ENCODE peak calls at places on chromosomes 12 and 14, in seven cellular contexts. One of them, this sample, is unnamed.

GRCh38 chr14:57205953-57206352 is 62.8 kb downstream of the EXOC5 start:
- DNase-seq in neuronal stem cell: no peak
- DNase-seq in activated T-cell treated with anti-CD3 and anti-CD28 coated beads for 24 hours: no peak
- DNase-seq in Calu3: no peak
- DNase-seq in GM23248: no peak
- DNase-seq in GDM1: no peak
- DNase-seq in fibroblast of the conjunctiva: no peak
- DNase-seq in this sample: no peak

GRCh38 chr12:26334621-26335124 is 139.3 kb downstream of the SSPN start:
- DNase-seq in neuronal stem cell: no peak
- DNase-seq in activated T-cell treated with anti-CD3 and anti-CD28 coated beads for 24 hours: no peak
- DNase-seq in Calu3: no peak
- DNase-seq in GM23248: no peak
- DNase-seq in GDM1: no peak
- DNase-seq in fibroblast of the conjunctiva: no peak
- DNase-seq in this sample: no peak

GRCh38 chr12:124150176-124150575 is 144.7 kb upstream of the RFLNA start:
- DNase-seq in neuronal stem cell: no peak
- DNase-seq in activated T-cell treated with anti-CD3 and anti-CD28 coated beads for 24 hours: no peak
- DNase-seq in Calu3: no peak
- DNase-seq in GM23248: no peak
- DNase-seq in GDM1: no peak
- DNase-seq in fibroblast of the conjunctiva: no peak
- DNase-seq in this sample: no peak

GRCh38 chr12:45644521-45644920 is 85.0 kb upstream of the ARID2 start:
- DNase-seq in neuronal stem cell: no peak
- DNase-seq in activated T-cell treated with anti-CD3 and anti-CD28 coated beads for 24 hours: no peak
- DNase-seq in Calu3: no peak
- DNase-seq in GM23248: peak
- DNase-seq in GDM1: peak
- DNase-seq in fibroblast of the conjunctiva: no peak
- DNase-seq in this sample: no peak

GRCh38 chr14:22375321-22375930 is 213.6 kb downstream of the DAD1 start:
- DNase-seq in neuronal stem cell: peak
- DNase-seq in activated T-cell treated with anti-CD3 and anti-CD28 coated beads for 24 hours: no peak
- DNase-seq in Calu3: peak
- DNase-seq in GM23248: peak
- DNase-seq in GDM1: peak
- DNase-seq in fibroblast of the conjunctiva: peak
- DNase-seq in this sample: peak

GRCh38 chr12:28177461-28177860 is 12.8 kb upstream of the CCDC91 start:
- DNase-seq in neuronal stem cell: no peak
- DNase-seq in activated T-cell treated with anti-CD3 and anti-CD28 coated beads for 24 hours: no peak
- DNase-seq in Calu3: no peak
- DNase-seq in GM23248: peak
- DNase-seq in GDM1: no peak
- DNase-seq in fibroblast of the conjunctiva: no peak
- DNase-seq in this sample: no peak

GRCh38 chr14:90678420-90678819 is 137.8 kb downstream of the TTC7B start:
- DNase-seq in neuronal stem cell: no peak
- DNase-seq in activated T-cell treated with anti-CD3 and anti-CD28 coated beads for 24 hours: no peak
- DNase-seq in Calu3: no peak
- DNase-seq in GM23248: peak
- DNase-seq in GDM1: no peak
- DNase-seq in fibroblast of the conjunctiva: no peak
- DNase-seq in this sample: no peak

GRCh38 chr12:40158592-40159111 is 52.8 kb upstream of the SLC2A13 start:
- DNase-seq in neuronal stem cell: no peak
- DNase-seq in activated T-cell treated with anti-CD3 and anti-CD28 coated beads for 24 hours: no peak
- DNase-seq in Calu3: no peak
- DNase-seq in GM23248: no peak
- DNase-seq in GDM1: no peak
- DNase-seq in fibroblast of the conjunctiva: no peak
- DNase-seq in this sample: no peak

GRCh38 chr14:29339491-29339890 is 572.9 kb downstream of the FOXG1 start:
- DNase-seq in neuronal stem cell: no peak
- DNase-seq in activated T-cell treated with anti-CD3 and anti-CD28 coated beads for 24 hours: no peak
- DNase-seq in Calu3: no peak
- DNase-seq in GM23248: peak
- DNase-seq in GDM1: no peak
- DNase-seq in fibroblast of the conjunctiva: no peak
- DNase-seq in this sample: no peak

GRCh38 chr14:71163842-71164500 is 256.7 kb downstream of the PCNX1 start:
- DNase-seq in neuronal stem cell: no peak
- DNase-seq in activated T-cell treated with anti-CD3 and anti-CD28 coated beads for 24 hours: no peak
- DNase-seq in Calu3: no peak
- DNase-seq in GM23248: no peak
- DNase-seq in GDM1: no peak
- DNase-seq in fibroblast of the conjunctiva: no peak
- DNase-seq in this sample: no peak

GRCh38 chr14:98925362-98926040 is 346.5 kb downstream of the BCL11B start:
- DNase-seq in neuronal stem cell: no peak
- DNase-seq in activated T-cell treated with anti-CD3 and anti-CD28 coated beads for 24 hours: no peak
- DNase-seq in Calu3: no peak
- DNase-seq in GM23248: no peak
- DNase-seq in GDM1: no peak
- DNase-seq in fibroblast of the conjunctiva: no peak
- DNase-seq in this sample: no peak

GRCh38 chr12:67788118-67788517 is 139.6 kb downstream of the DYRK2 start:
- DNase-seq in neuronal stem cell: no peak
- DNase-seq in activated T-cell treated with anti-CD3 and anti-CD28 coated beads for 24 hours: no peak
- DNase-seq in Calu3: no peak
- DNase-seq in GM23248: no peak
- DNase-seq in GDM1: no peak
- DNase-seq in fibroblast of the conjunctiva: no peak
- DNase-seq in this sample: no peak

GRCh38 chr14:50012644-50013043 is 103.7 kb downstream of the VCPKMT start:
- DNase-seq in neuronal stem cell: no peak
- DNase-seq in activated T-cell treated with anti-CD3 and anti-CD28 coated beads for 24 hours: no peak
- DNase-seq in Calu3: no peak
- DNase-seq in GM23248: peak
- DNase-seq in GDM1: no peak
- DNase-seq in fibroblast of the conjunctiva: no peak
- DNase-seq in this sample: no peak

GRCh38 chr14:33894339-33894738 is 56.5 kb downstream of the EGLN3 start:
- DNase-seq in neuronal stem cell: no peak
- DNase-seq in activated T-cell treated with anti-CD3 and anti-CD28 coated beads for 24 hours: no peak
- DNase-seq in Calu3: no peak
- DNase-seq in GM23248: no peak
- DNase-seq in GDM1: no peak
- DNase-seq in fibroblast of the conjunctiva: no peak
- DNase-seq in this sample: no peak

GRCh38 chr12:84912191-84913142 is at the start of gene SLC6A15:
- DNase-seq in neuronal stem cell: peak
- DNase-seq in activated T-cell treated with anti-CD3 and anti-CD28 coated beads for 24 hours: no peak
- DNase-seq in Calu3: no peak
- DNase-seq in GM23248: peak
- DNase-seq in GDM1: no peak
- DNase-seq in fibroblast of the conjunctiva: peak
- DNase-seq in this sample: peak

GRCh38 chr14:91249841-91250616 is 5.5 kb upstream of the GPR68 start:
- DNase-seq in neuronal stem cell: no peak
- DNase-seq in activated T-cell treated with anti-CD3 and anti-CD28 coated beads for 24 hours: no peak
- DNase-seq in Calu3: peak
- DNase-seq in GM23248: peak
- DNase-seq in GDM1: peak
- DNase-seq in fibroblast of the conjunctiva: no peak
- DNase-seq in this sample: peak

GRCh38 chr14:105149146-105149781 is 19.3 kb downstream of the JAG2 start:
- DNase-seq in neuronal stem cell: no peak
- DNase-seq in activated T-cell treated with anti-CD3 and anti-CD28 coated beads for 24 hours: no peak
- DNase-seq in Calu3: no peak
- DNase-seq in GM23248: no peak
- DNase-seq in GDM1: no peak
- DNase-seq in fibroblast of the conjunctiva: no peak
- DNase-seq in this sample: no peak

GRCh38 chr12:12902036-12902435 is 10.7 kb downstream of the GPRC5A start:
- DNase-seq in neuronal stem cell: no peak
- DNase-seq in activated T-cell treated with anti-CD3 and anti-CD28 coated beads for 24 hours: no peak
- DNase-seq in Calu3: no peak
- DNase-seq in GM23248: peak
- DNase-seq in GDM1: no peak
- DNase-seq in fibroblast of the conjunctiva: no peak
- DNase-seq in this sample: no peak

GRCh38 chr14:49549881-49550280 is 36.3 kb downstream of the RPS29 start:
- DNase-seq in neuronal stem cell: no peak
- DNase-seq in activated T-cell treated with anti-CD3 and anti-CD28 coated beads for 24 hours: no peak
- DNase-seq in Calu3: no peak
- DNase-seq in GM23248: peak
- DNase-seq in GDM1: no peak
- DNase-seq in fibroblast of the conjunctiva: no peak
- DNase-seq in this sample: peak

GRCh38 chr12:50066402-50066801 is 9.0 kb downstream of the ASIC1 start:
- DNase-seq in neuronal stem cell: no peak
- DNase-seq in activated T-cell treated with anti-CD3 and anti-CD28 coated beads for 24 hours: no peak
- DNase-seq in Calu3: peak
- DNase-seq in GM23248: peak
- DNase-seq in GDM1: no peak
- DNase-seq in fibroblast of the conjunctiva: peak
- DNase-seq in this sample: peak

GRCh38 chr12:51171884-51172514 is 936 bp downstream of the TFCP2 start:
- DNase-seq in neuronal stem cell: no peak
- DNase-seq in activated T-cell treated with anti-CD3 and anti-CD28 coated beads for 24 hours: no peak
- DNase-seq in Calu3: peak
- DNase-seq in GM23248: peak
- DNase-seq in GDM1: no peak
- DNase-seq in fibroblast of the conjunctiva: no peak
- DNase-seq in this sample: no peak

GRCh38 chr12:120625557-120626419 is 14.6 kb upstream of the CABP1 start:
- DNase-seq in neuronal stem cell: no peak
- DNase-seq in activated T-cell treated with anti-CD3 and anti-CD28 coated beads for 24 hours: no peak
- DNase-seq in Calu3: no peak
- DNase-seq in GM23248: no peak
- DNase-seq in GDM1: no peak
- DNase-seq in fibroblast of the conjunctiva: no peak
- DNase-seq in this sample: peak

GRCh38 chr12:58095002-58095401 is 153.6 kb downstream of the ATP23 start:
- DNase-seq in neuronal stem cell: no peak
- DNase-seq in activated T-cell treated with anti-CD3 and anti-CD28 coated beads for 24 hours: no peak
- DNase-seq in Calu3: no peak
- DNase-seq in GM23248: no peak
- DNase-seq in GDM1: no peak
- DNase-seq in fibroblast of the conjunctiva: no peak
- DNase-seq in this sample: no peak

GRCh38 chr12:101117842-101118241 is 92.2 kb downstream of the SLC5A8 start:
- DNase-seq in neuronal stem cell: no peak
- DNase-seq in activated T-cell treated with anti-CD3 and anti-CD28 coated beads for 24 hours: no peak
- DNase-seq in Calu3: no peak
- DNase-seq in GM23248: no peak
- DNase-seq in GDM1: no peak
- DNase-seq in fibroblast of the conjunctiva: no peak
- DNase-seq in this sample: no peak

GRCh38 chr12:123937707-123938600 is 34.7 kb downstream of the CCDC92 start:
- DNase-seq in neuronal stem cell: no peak
- DNase-seq in activated T-cell treated with anti-CD3 and anti-CD28 coated beads for 24 hours: peak
- DNase-seq in Calu3: no peak
- DNase-seq in GM23248: no peak
- DNase-seq in GDM1: peak
- DNase-seq in fibroblast of the conjunctiva: no peak
- DNase-seq in this sample: no peak

GRCh38 chr14:67674480-67675218 is at the start of gene VTI1B:
- DNase-seq in neuronal stem cell: peak
- DNase-seq in activated T-cell treated with anti-CD3 and anti-CD28 coated beads for 24 hours: peak
- DNase-seq in Calu3: peak
- DNase-seq in GM23248: peak
- DNase-seq in GDM1: peak
- DNase-seq in fibroblast of the conjunctiva: no peak
- DNase-seq in this sample: peak

GRCh38 chr12:126974779-126975178 is 1292.2 kb upstream of the TMEM132C start:
- DNase-seq in neuronal stem cell: no peak
- DNase-seq in activated T-cell treated with anti-CD3 and anti-CD28 coated beads for 24 hours: no peak
- DNase-seq in Calu3: no peak
- DNase-seq in GM23248: no peak
- DNase-seq in GDM1: no peak
- DNase-seq in fibroblast of the conjunctiva: no peak
- DNase-seq in this sample: no peak

GRCh38 chr12:120841525-120841924 is 62.6 kb downstream of the SPPL3 start:
- DNase-seq in neuronal stem cell: no peak
- DNase-seq in activated T-cell treated with anti-CD3 and anti-CD28 coated beads for 24 hours: no peak
- DNase-seq in Calu3: no peak
- DNase-seq in GM23248: no peak
- DNase-seq in GDM1: no peak
- DNase-seq in fibroblast of the conjunctiva: no peak
- DNase-seq in this sample: no peak

GRCh38 chr12:97561321-97562230 is 99.0 kb downstream of the RMST start:
- DNase-seq in neuronal stem cell: no peak
- DNase-seq in activated T-cell treated with anti-CD3 and anti-CD28 coated beads for 24 hours: no peak
- DNase-seq in Calu3: no peak
- DNase-seq in GM23248: no peak
- DNase-seq in GDM1: no peak
- DNase-seq in fibroblast of the conjunctiva: no peak
- DNase-seq in this sample: no peak

GRCh38 chr12:100661300-100661951 is 87.9 kb downstream of the GAS2L3 start:
- DNase-seq in neuronal stem cell: no peak
- DNase-seq in activated T-cell treated with anti-CD3 and anti-CD28 coated beads for 24 hours: no peak
- DNase-seq in Calu3: no peak
- DNase-seq in GM23248: peak
- DNase-seq in GDM1: no peak
- DNase-seq in fibroblast of the conjunctiva: no peak
- DNase-seq in this sample: no peak

GRCh38 chr12:47264951-47265350 is 185.2 kb upstream of the AMIGO2 start:
- DNase-seq in neuronal stem cell: no peak
- DNase-seq in activated T-cell treated with anti-CD3 and anti-CD28 coated beads for 24 hours: no peak
- DNase-seq in Calu3: no peak
- DNase-seq in GM23248: no peak
- DNase-seq in GDM1: no peak
- DNase-seq in fibroblast of the conjunctiva: no peak
- DNase-seq in this sample: no peak

GRCh38 chr14:56004807-56005579 is 113.2 kb upstream of the PELI2 start:
- DNase-seq in neuronal stem cell: no peak
- DNase-seq in activated T-cell treated with anti-CD3 and anti-CD28 coated beads for 24 hours: peak
- DNase-seq in Calu3: peak
- DNase-seq in GM23248: peak
- DNase-seq in GDM1: no peak
- DNase-seq in fibroblast of the conjunctiva: peak
- DNase-seq in this sample: peak

GRCh38 chr12:64395739-64396138 is 5.2 kb upstream of the C12orf56 start:
- DNase-seq in neuronal stem cell: no peak
- DNase-seq in activated T-cell treated with anti-CD3 and anti-CD28 coated beads for 24 hours: no peak
- DNase-seq in Calu3: no peak
- DNase-seq in GM23248: no peak
- DNase-seq in GDM1: no peak
- DNase-seq in fibroblast of the conjunctiva: no peak
- DNase-seq in this sample: no peak

GRCh38 chr14:86357866-86358265 is 827.9 kb downstream of the FLRT2 start:
- DNase-seq in neuronal stem cell: no peak
- DNase-seq in activated T-cell treated with anti-CD3 and anti-CD28 coated beads for 24 hours: no peak
- DNase-seq in Calu3: no peak
- DNase-seq in GM23248: no peak
- DNase-seq in GDM1: no peak
- DNase-seq in fibroblast of the conjunctiva: no peak
- DNase-seq in this sample: no peak

GRCh38 chr14:92962831-92963095 is 39.8 kb downstream of the CHGA start:
- DNase-seq in neuronal stem cell: no peak
- DNase-seq in activated T-cell treated with anti-CD3 and anti-CD28 coated beads for 24 hours: no peak
- DNase-seq in Calu3: no peak
- DNase-seq in GM23248: no peak
- DNase-seq in GDM1: no peak
- DNase-seq in fibroblast of the conjunctiva: no peak
- DNase-seq in this sample: no peak

GRCh38 chr14:100402631-100403030 is 79.5 kb downstream of the SLC25A47 start:
- DNase-seq in neuronal stem cell: no peak
- DNase-seq in activated T-cell treated with anti-CD3 and anti-CD28 coated beads for 24 hours: no peak
- DNase-seq in Calu3: no peak
- DNase-seq in GM23248: peak
- DNase-seq in GDM1: no peak
- DNase-seq in fibroblast of the conjunctiva: no peak
- DNase-seq in this sample: no peak

GRCh38 chr12:23949212-23950010 is at the start of gene SOX5:
- DNase-seq in neuronal stem cell: peak
- DNase-seq in activated T-cell treated with anti-CD3 and anti-CD28 coated beads for 24 hours: no peak
- DNase-seq in Calu3: no peak
- DNase-seq in GM23248: peak
- DNase-seq in GDM1: no peak
- DNase-seq in fibroblast of the conjunctiva: peak
- DNase-seq in this sample: no peak

GRCh38 chr14:68172216-68172615 is 352.6 kb downstream of the RAD51B start:
- DNase-seq in neuronal stem cell: no peak
- DNase-seq in activated T-cell treated with anti-CD3 and anti-CD28 coated beads for 24 hours: no peak
- DNase-seq in Calu3: no peak
- DNase-seq in GM23248: no peak
- DNase-seq in GDM1: no peak
- DNase-seq in fibroblast of the conjunctiva: no peak
- DNase-seq in this sample: no peak